ENCODE peak calls at places on chromosomes 7 and 10, in eight cellular contexts. X, J, V, U, Q, Z, D and B are unnamed samples.

GRCh38 chr10:132665946-132666732 is 119.8 kb downstream of the NKX6-2 start:
- DNase-seq in X (no peak), J (no peak), V (no peak), U (peak), Q (peak), Z (peak), D (peak), B (peak)

GRCh38 chr7:75937958-75938786 is 23.2 kb downstream of the POR start:
- DNase-seq in X (no peak), J (no peak), V (peak), U (peak), Q (peak), Z (peak), D (no peak), B (no peak)

GRCh38 chr7:143284591-143285453 is at the start of gene TMEM139:
- DNase-seq in X (no peak), J (no peak), V (peak), U (no peak), Q (no peak), Z (peak), D (no peak), B (no peak)

GRCh38 chr10:42960491-42961155 is 116.2 kb upstream of the RET start:
- DNase-seq in X (no peak), J (no peak), V (no peak), U (peak), Q (peak), Z (peak), D (no peak), B (no peak)

GRCh38 chr10:43440782-43441134 is 3.8 kb downstream of the ZNF487 start:
- DNase-seq in X (no peak), J (no peak), V (no peak), U (no peak), Q (no peak), Z (no peak), D (no peak), B (no peak)

GRCh38 chr7:131487217-131487616 is 69.2 kb downstream of the PODXL start:
- DNase-seq in X (no peak), J (no peak), V (no peak), U (no peak), Q (no peak), Z (no peak), D (no peak), B (no peak)

GRCh38 chr7:94389381-94389780 is 5.3 kb upstream of the COL1A2 start:
- DNase-seq in X (no peak), J (no peak), V (no peak), U (no peak), Q (no peak), Z (no peak), D (no peak), B (no peak)

GRCh38 chr7:36266683-36267082 is 113.6 kb downstream of the EEPD1 start:
- DNase-seq in X (no peak), J (no peak), V (no peak), U (no peak), Q (no peak), Z (no peak), D (no peak), B (no peak)

GRCh38 chr7:2802082-2802481 is 42.0 kb downstream of the GNA12 start:
- DNase-seq in X (no peak), J (no peak), V (no peak), U (peak), Q (peak), Z (peak), D (no peak), B (no peak)

GRCh38 chr10:91708174-91708861 is 75.4 kb upstream of the PPP1R3C start:
- DNase-seq in X (no peak), J (no peak), V (no peak), U (no peak), Q (no peak), Z (no peak), D (no peak), B (no peak)

GRCh38 chr7:102193806-102194205 is 92.9 kb upstream of the SH2B2 start:
- DNase-seq in X (no peak), J (no peak), V (no peak), U (peak), Q (peak), Z (no peak), D (no peak), B (no peak)

GRCh38 chr7:99011706-99012404 is 132.1 kb downstream of the SMURF1 start:
- DNase-seq in X (no peak), J (no peak), V (no peak), U (no peak), Q (no peak), Z (no peak), D (no peak), B (no peak)

GRCh38 chr7:91330378-91331295 is 66.4 kb downstream of the FZD1 start:
- DNase-seq in X (no peak), J (no peak), V (no peak), U (peak), Q (no peak), Z (no peak), D (no peak), B (no peak)

GRCh38 chr10:22554481-22555182 is 159.7 kb downstream of the PIP4K2A start:
- DNase-seq in X (no peak), J (no peak), V (no peak), U (peak), Q (no peak), Z (no peak), D (no peak), B (no peak)

GRCh38 chr10:30502266-30503058 is 68.5 kb downstream of the MAP3K8 start:
- DNase-seq in X (no peak), J (peak), V (no peak), U (peak), Q (peak), Z (no peak), D (peak), B (peak)

GRCh38 chr7:129612112-129613015 is 844 bp downstream of the NRF1 start:
- DNase-seq in X (peak), J (peak), V (peak), U (peak), Q (peak), Z (peak), D (peak), B (peak)

GRCh38 chr10:932589-932988 is 1.1 kb upstream of the LARP4B start:
- DNase-seq in X (no peak), J (no peak), V (no peak), U (no peak), Q (no peak), Z (no peak), D (no peak), B (no peak)

GRCh38 chr10:33381897-33382578 is 47.6 kb upstream of the NRP1 start:
- DNase-seq in X (no peak), J (no peak), V (no peak), U (peak), Q (no peak), Z (no peak), D (no peak), B (no peak)

GRCh38 chr7:151940048-151940845 is 16.0 kb upstream of the GALNTL5 start:
- DNase-seq in X (no peak), J (no peak), V (no peak), U (peak), Q (peak), Z (peak), D (no peak), B (no peak)